ENCODE peak calls at places on chromosomes 1 and 21, in ten cellular contexts. One of them, this sample, is unnamed.

GRCh38 chr1:196271212-196271947 is 336.9 kb downstream of the KCNT2 start:
- DNase-seq in ELF-1: no peak
- DNase-seq in EL: no peak
- DNase-seq in ureter: no peak
- DNase-seq in NCI-H748 treated with DMSO at 0.1 percent for 48 hours: no peak
- DNase-seq in neural crest cell: no peak
- DNase-seq in fibroblast of gingiva: no peak
- DNase-seq in endothelial cell: no peak
- DNase-seq in left ventricle myocardium inferior: no peak
- DNase-seq in pancreas: no peak
- DNase-seq in this sample: no peak

GRCh38 chr1:248914982-248915381 is 8.9 kb downstream of the PGBD2 start:
- DNase-seq in neural crest cell: no peak
- DNase-seq in ureter: no peak
- DNase-seq in EL: no peak
- DNase-seq in ELF-1: no peak
- DNase-seq in left ventricle myocardium inferior: no peak
- DNase-seq in endothelial cell: no peak
- DNase-seq in fibroblast of gingiva: no peak
- DNase-seq in NCI-H748 treated with DMSO at 0.1 percent for 48 hours: no peak
- DNase-seq in pancreas: no peak
- DNase-seq in this sample: no peak

GRCh38 chr1:16503494-16503893 is 10.6 kb downstream of the RNU1-1 start:
- DNase-seq in endothelial cell: no peak
- DNase-seq in NCI-H748 treated with DMSO at 0.1 percent for 48 hours: no peak
- DNase-seq in fibroblast of gingiva: no peak
- DNase-seq in ureter: no peak
- DNase-seq in EL: no peak
- DNase-seq in neural crest cell: no peak
- DNase-seq in left ventricle myocardium inferior: no peak
- DNase-seq in ELF-1: no peak
- DNase-seq in pancreas: no peak
- DNase-seq in this sample: no peak

GRCh38 chr21:43332872-43333300 is 94.0 kb downstream of the SIK1 start:
- DNase-seq in EL: no peak
- DNase-seq in neural crest cell: no peak
- DNase-seq in fibroblast of gingiva: no peak
- DNase-seq in left ventricle myocardium inferior: no peak
- DNase-seq in endothelial cell: no peak
- DNase-seq in NCI-H748 treated with DMSO at 0.1 percent for 48 hours: no peak
- DNase-seq in ELF-1: no peak
- DNase-seq in pancreas: no peak
- DNase-seq in ureter: no peak
- DNase-seq in this sample: peak; percentile 58

GRCh38 chr1:113207019-113207418 is 134.0 kb downstream of the LRIG2 start:
- DNase-seq in ureter: no peak
- DNase-seq in pancreas: no peak
- DNase-seq in NCI-H748 treated with DMSO at 0.1 percent for 48 hours: no peak
- DNase-seq in neural crest cell: no peak
- DNase-seq in left ventricle myocardium inferior: no peak
- DNase-seq in ELF-1: no peak
- DNase-seq in fibroblast of gingiva: no peak
- DNase-seq in endothelial cell: no peak
- DNase-seq in EL: no peak
- DNase-seq in this sample: peak; percentile 33

GRCh38 chr1:186682721-186683120 is 2.5 kb upstream of the PTGS2 start:
- DNase-seq in fibroblast of gingiva: peak; percentile 53
- DNase-seq in NCI-H748 treated with DMSO at 0.1 percent for 48 hours: no peak
- DNase-seq in ELF-1: no peak
- DNase-seq in endothelial cell: no peak
- DNase-seq in neural crest cell: no peak
- DNase-seq in pancreas: no peak
- DNase-seq in EL: peak; percentile 15
- DNase-seq in ureter: no peak
- DNase-seq in left ventricle myocardium inferior: no peak
- DNase-seq in this sample: no peak

GRCh38 chr1:219567341-219567947 is 45.5 kb downstream of the ZC3H11B start:
- DNase-seq in NCI-H748 treated with DMSO at 0.1 percent for 48 hours: peak; percentile 35
- DNase-seq in left ventricle myocardium inferior: no peak
- DNase-seq in endothelial cell: no peak
- DNase-seq in EL: peak; percentile 49
- DNase-seq in neural crest cell: no peak
- DNase-seq in fibroblast of gingiva: peak; percentile 63
- DNase-seq in pancreas: peak; percentile 15
- DNase-seq in ureter: no peak
- DNase-seq in ELF-1: no peak
- DNase-seq in this sample: no peak

GRCh38 chr1:7234471-7234755 is 449.2 kb downstream of the CAMTA1 start:
- DNase-seq in neural crest cell: no peak
- DNase-seq in EL: no peak
- DNase-seq in pancreas: no peak
- DNase-seq in left ventricle myocardium inferior: no peak
- DNase-seq in ureter: no peak
- DNase-seq in ELF-1: no peak
- DNase-seq in endothelial cell: no peak
- DNase-seq in NCI-H748 treated with DMSO at 0.1 percent for 48 hours: no peak
- DNase-seq in fibroblast of gingiva: no peak
- DNase-seq in this sample: no peak

GRCh38 chr1:1394116-1394515 is 5.0 kb downstream of the CCNL2 start:
- DNase-seq in fibroblast of gingiva: no peak
- DNase-seq in left ventricle myocardium inferior: no peak
- DNase-seq in ureter: no peak
- DNase-seq in NCI-H748 treated with DMSO at 0.1 percent for 48 hours: no peak
- DNase-seq in endothelial cell: no peak
- DNase-seq in EL: no peak
- DNase-seq in pancreas: no peak
- DNase-seq in ELF-1: no peak
- DNase-seq in neural crest cell: no peak
- DNase-seq in this sample: no peak

GRCh38 chr21:16492356-16492755 is 762.6 kb downstream of the USP25 start:
- DNase-seq in EL: no peak
- DNase-seq in left ventricle myocardium inferior: no peak
- DNase-seq in NCI-H748 treated with DMSO at 0.1 percent for 48 hours: no peak
- DNase-seq in fibroblast of gingiva: no peak
- DNase-seq in pancreas: no peak
- DNase-seq in ELF-1: no peak
- DNase-seq in neural crest cell: no peak
- DNase-seq in endothelial cell: no peak
- DNase-seq in ureter: no peak
- DNase-seq in this sample: no peak

GRCh38 chr1:237045278-237046016 is 3.5 kb downstream of the RYR2 start:
- DNase-seq in endothelial cell: no peak
- DNase-seq in pancreas: no peak
- DNase-seq in ureter: no peak
- DNase-seq in ELF-1: no peak
- DNase-seq in NCI-H748 treated with DMSO at 0.1 percent for 48 hours: no peak
- DNase-seq in left ventricle myocardium inferior: no peak
- DNase-seq in EL: no peak
- DNase-seq in neural crest cell: no peak
- DNase-seq in fibroblast of gingiva: no peak
- DNase-seq in this sample: peak; percentile 33

GRCh38 chr1:221723918-221724263 is 18.0 kb downstream of the DUSP10 start:
- DNase-seq in ELF-1: no peak
- DNase-seq in neural crest cell: no peak
- DNase-seq in EL: no peak
- DNase-seq in ureter: no peak
- DNase-seq in endothelial cell: no peak
- DNase-seq in left ventricle myocardium inferior: no peak
- DNase-seq in fibroblast of gingiva: no peak
- DNase-seq in NCI-H748 treated with DMSO at 0.1 percent for 48 hours: no peak
- DNase-seq in pancreas: no peak
- DNase-seq in this sample: no peak

GRCh38 chr1:212565571-212566305 is 42.8 kb upstream of the ATF3 start:
- DNase-seq in neural crest cell: no peak
- DNase-seq in pancreas: no peak
- DNase-seq in EL: no peak
- DNase-seq in left ventricle myocardium inferior: no peak
- DNase-seq in fibroblast of gingiva: no peak
- DNase-seq in ELF-1: no peak
- DNase-seq in NCI-H748 treated with DMSO at 0.1 percent for 48 hours: no peak
- DNase-seq in ureter: no peak
- DNase-seq in endothelial cell: no peak
- DNase-seq in this sample: no peak

GRCh38 chr1:98119793-98120192 is 199.0 kb upstream of the DPYD start:
- DNase-seq in endothelial cell: peak; percentile 49
- DNase-seq in neural crest cell: peak; percentile 15
- DNase-seq in left ventricle myocardium inferior: no peak
- DNase-seq in EL: peak; percentile 21
- DNase-seq in ureter: no peak
- DNase-seq in fibroblast of gingiva: no peak
- DNase-seq in pancreas: peak; percentile 24
- DNase-seq in ELF-1: peak; percentile 17
- DNase-seq in NCI-H748 treated with DMSO at 0.1 percent for 48 hours: peak; percentile 4
- DNase-seq in this sample: peak; percentile 58

GRCh38 chr1:232988572-232989040 is 38.2 kb downstream of the NTPCR start:
- DNase-seq in NCI-H748 treated with DMSO at 0.1 percent for 48 hours: no peak
- DNase-seq in neural crest cell: no peak
- DNase-seq in fibroblast of gingiva: no peak
- DNase-seq in left ventricle myocardium inferior: no peak
- DNase-seq in ureter: no peak
- DNase-seq in ELF-1: no peak
- DNase-seq in EL: peak; percentile 63
- DNase-seq in pancreas: no peak
- DNase-seq in endothelial cell: no peak
- DNase-seq in this sample: no peak

GRCh38 chr1:81706650-81707435 is 93.9 kb upstream of the ADGRL2 start:
- DNase-seq in ELF-1: no peak
- DNase-seq in neural crest cell: no peak
- DNase-seq in fibroblast of gingiva: peak; percentile 37
- DNase-seq in endothelial cell: no peak
- DNase-seq in pancreas: no peak
- DNase-seq in ureter: no peak
- DNase-seq in NCI-H748 treated with DMSO at 0.1 percent for 48 hours: no peak
- DNase-seq in left ventricle myocardium inferior: no peak
- DNase-seq in EL: peak; percentile 76
- DNase-seq in this sample: no peak

GRCh38 chr1:16913616-16913865 is 8.2 kb upstream of the CROCC start:
- DNase-seq in left ventricle myocardium inferior: no peak
- DNase-seq in endothelial cell: no peak
- DNase-seq in EL: no peak
- DNase-seq in ELF-1: no peak
- DNase-seq in neural crest cell: no peak
- DNase-seq in fibroblast of gingiva: no peak
- DNase-seq in NCI-H748 treated with DMSO at 0.1 percent for 48 hours: no peak
- DNase-seq in ureter: peak; percentile 79
- DNase-seq in pancreas: no peak
- DNase-seq in this sample: no peak

GRCh38 chr1:22118291-22118992 is 24.5 kb downstream of the WNT4 start:
- DNase-seq in endothelial cell: no peak
- DNase-seq in neural crest cell: no peak
- DNase-seq in NCI-H748 treated with DMSO at 0.1 percent for 48 hours: no peak
- DNase-seq in pancreas: no peak
- DNase-seq in ELF-1: no peak
- DNase-seq in left ventricle myocardium inferior: no peak
- DNase-seq in EL: no peak
- DNase-seq in ureter: peak; percentile 41
- DNase-seq in fibroblast of gingiva: no peak
- DNase-seq in this sample: no peak

GRCh38 chr1:197920345-197921117 is 3.4 kb downstream of the LHX9 start:
- DNase-seq in left ventricle myocardium inferior: no peak
- DNase-seq in fibroblast of gingiva: no peak
- DNase-seq in pancreas: no peak
- DNase-seq in ureter: no peak
- DNase-seq in neural crest cell: no peak
- DNase-seq in NCI-H748 treated with DMSO at 0.1 percent for 48 hours: no peak
- DNase-seq in ELF-1: no peak
- DNase-seq in EL: peak; percentile 31
- DNase-seq in endothelial cell: no peak
- DNase-seq in this sample: no peak

GRCh38 chr1:25257176-25257575 is 9.9 kb upstream of the RSRP1 start:
- DNase-seq in neural crest cell: no peak
- DNase-seq in fibroblast of gingiva: no peak
- DNase-seq in ELF-1: no peak
- DNase-seq in endothelial cell: no peak
- DNase-seq in pancreas: no peak
- DNase-seq in left ventricle myocardium inferior: no peak
- DNase-seq in ureter: no peak
- DNase-seq in NCI-H748 treated with DMSO at 0.1 percent for 48 hours: no peak
- DNase-seq in EL: no peak
- DNase-seq in this sample: no peak

GRCh38 chr1:91559046-91559750 is 58.5 kb downstream of the CDC7 start:
- DNase-seq in ELF-1: no peak
- DNase-seq in ureter: no peak
- DNase-seq in EL: no peak
- DNase-seq in fibroblast of gingiva: no peak
- DNase-seq in endothelial cell: no peak
- DNase-seq in neural crest cell: no peak
- DNase-seq in NCI-H748 treated with DMSO at 0.1 percent for 48 hours: no peak
- DNase-seq in pancreas: no peak
- DNase-seq in left ventricle myocardium inferior: no peak
- DNase-seq in this sample: no peak

GRCh38 chr1:91863498-91863897 is 22.5 kb downstream of the TGFBR3 start:
- DNase-seq in endothelial cell: no peak
- DNase-seq in pancreas: no peak
- DNase-seq in ureter: no peak
- DNase-seq in EL: no peak
- DNase-seq in NCI-H748 treated with DMSO at 0.1 percent for 48 hours: no peak
- DNase-seq in left ventricle myocardium inferior: no peak
- DNase-seq in fibroblast of gingiva: no peak
- DNase-seq in neural crest cell: no peak
- DNase-seq in ELF-1: no peak
- DNase-seq in this sample: no peak

GRCh38 chr1:245493029-245493428 is 338.2 kb downstream of the KIF26B start:
- DNase-seq in pancreas: no peak
- DNase-seq in neural crest cell: no peak
- DNase-seq in ELF-1: no peak
- DNase-seq in left ventricle myocardium inferior: no peak
- DNase-seq in NCI-H748 treated with DMSO at 0.1 percent for 48 hours: no peak
- DNase-seq in ureter: no peak
- DNase-seq in EL: peak; percentile 13
- DNase-seq in fibroblast of gingiva: no peak
- DNase-seq in endothelial cell: no peak
- DNase-seq in this sample: peak; percentile 39

This sample was measured in iPS-NIHi11.